ENCODE peak calls at places on chromosomes 4 and X, in six cellular contexts. Z is DMS 273 treated with DMSO at 0.1 percent for 48 hours; K is stimulated activated CD4-positive, alpha-beta T cell treated with anti-CD3 and anti-CD28 coated beads, Interleukin-4, amount 100 ng/mL, for 48 hours; A is EH; B is left colon; T is HFFc6. O is an unnamed sample.

GRCh38 chrX:139204903-139205667 is 325.5 kb upstream of the F9 start:
- DNase-seq in A (no peak), K (no peak), T (no peak), B (peak; percentile 27), Z (no peak), O (peak; percentile 84)

GRCh38 chr4:8595237-8596087 is 2.9 kb downstream of the CPZ start:
- DNase-seq in K (no peak), A (no peak), Z (no peak), T (no peak), B (peak; percentile 48), O (no peak)

GRCh38 chrX:13892856-13893255 is 76.0 kb upstream of the GPM6B start:
- DNase-seq in A (no peak), B (no peak), T (no peak), Z (no peak), K (no peak), O (no peak)

GRCh38 chrX:17613979-17614572 is 123.2 kb upstream of the SCML1 start:
- DNase-seq in Z (peak; percentile 4), A (peak; percentile 54), B (no peak), K (no peak), T (peak; percentile 30), O (no peak)

GRCh38 chr4:85402371-85402770 is 72.6 kb upstream of the ARHGAP24 start:
- DNase-seq in A (peak; percentile 53), B (no peak), K (no peak), Z (no peak), T (peak; percentile 86), O (no peak)

GRCh38 chr4:133452669-133453068 is 303.6 kb downstream of the PCDH10 start:
- DNase-seq in Z (no peak), T (no peak), B (no peak), A (no peak), K (no peak), O (no peak)

GRCh38 chr4:26083987-26084386 is 170.0 kb downstream of the SMIM20 start:
- DNase-seq in T (peak; percentile 88), A (peak; percentile 87), Z (no peak), B (no peak), K (no peak), O (peak; percentile 59)

GRCh38 chrX:18871161-18871880 is 112.6 kb downstream of the PHKA2 start:
- DNase-seq in K (no peak), A (peak; percentile 41), B (no peak), Z (no peak), T (no peak), O (no peak)

GRCh38 chr4:70829015-70829414 is 10.7 kb downstream of the GRSF1 start:
- DNase-seq in B (no peak), K (no peak), Z (no peak), T (no peak), A (no peak), O (no peak)

GRCh38 chr4:38163216-38164006 is 203.2 kb downstream of the PTTG2 start:
- DNase-seq in T (peak; percentile 71), B (no peak), Z (no peak), K (no peak), A (peak; percentile 69), O (no peak)

GRCh38 chrX:10986616-10987015 is 124.5 kb upstream of the HCCS start:
- DNase-seq in T (no peak), B (no peak), Z (no peak), K (no peak), A (peak; percentile 47), O (no peak)

GRCh38 chr4:15325987-15326386 is 101.8 kb upstream of the C1QTNF7 start:
- DNase-seq in B (no peak), K (no peak), A (no peak), Z (no peak), T (no peak), O (no peak)

GRCh38 chr4:143241892-143242291 is 57.2 kb downstream of the USP38 start:
- DNase-seq in K (no peak), T (no peak), B (no peak), Z (no peak), A (peak; percentile 19), O (no peak)

GRCh38 chr4:38233727-38234478 is 273.7 kb downstream of the PTTG2 start:
- DNase-seq in A (no peak), B (peak; percentile 42), K (no peak), T (no peak), Z (no peak), O (peak; percentile 29)

GRCh38 chr4:116016201-116016600 is 902.8 kb upstream of the NDST4 start:
- DNase-seq in Z (no peak), A (peak; percentile 38), K (no peak), T (no peak), B (no peak), O (peak; percentile 14)

GRCh38 chr4:181006509-181007290 is 1236.5 kb upstream of the TENM3 start:
- DNase-seq in B (no peak), A (no peak), T (no peak), K (no peak), Z (no peak), O (no peak)

GRCh38 chr4:42627887-42628646 is 28.8 kb downstream of the ATP8A1 start:
- DNase-seq in B (peak; percentile 45), K (no peak), A (no peak), T (no peak), Z (peak; percentile 61), O (peak; percentile 57)

GRCh38 chrX:68647156-68647957 is at the start of gene STARD8:
- DNase-seq in Z (no peak), B (no peak), K (no peak), T (peak; percentile 60), A (peak; percentile 79), O (peak; percentile 57)

GRCh38 chr4:83340692-83341343 is 6.2 kb upstream of the HPSE start:
- DNase-seq in Z (no peak), T (no peak), B (no peak), A (no peak), K (no peak), O (no peak)

GRCh38 chr4:8847764-8848163 is 23.9 kb downstream of the HMX1 start:
- DNase-seq in K (no peak), B (no peak), T (no peak), A (no peak), Z (peak; percentile 5), O (no peak)

GRCh38 chr4:182929296-182929695 is 12.1 kb upstream of the DCTD start:
- DNase-seq in T (peak; percentile 94), K (no peak), B (no peak), A (peak; percentile 98), Z (no peak), O (no peak)

GRCh38 chrX:102835504-102836146 is 101.4 kb upstream of the RAB40AL start:
- DNase-seq in A (peak; percentile 36), K (no peak), B (peak; percentile 6), Z (no peak), T (peak; percentile 16), O (no peak)

GRCh38 chrX:20263474-20263873 is 3.2 kb downstream of the RPS6KA3 start:
- DNase-seq in B (no peak), Z (no peak), A (peak; percentile 67), K (no peak), T (peak; percentile 23), O (no peak)

GRCh38 chr4:138910914-138911336 is 104.7 kb upstream of the NOCT start:
- DNase-seq in Z (no peak), T (peak; percentile 77), A (peak; percentile 75), K (no peak), B (peak; percentile 63), O (peak; percentile 56)

GRCh38 chr4:85496146-85496849 is 21.3 kb downstream of the ARHGAP24 start:
- DNase-seq in Z (no peak), A (peak; percentile 75), T (peak; percentile 58), K (no peak), B (no peak), O (no peak)

GRCh38 chrX:63417649-63418048 is 66.5 kb upstream of the SPIN4 start:
- DNase-seq in B (no peak), T (no peak), Z (no peak), K (no peak), A (no peak), O (no peak)

GRCh38 chrX:120023259-120023658 is 54.2 kb downstream of the RHOXF2B start:
- DNase-seq in T (no peak), B (no peak), Z (no peak), A (no peak), K (no peak), O (no peak)

GRCh38 chr4:38177792-38178665 is 217.8 kb downstream of the PTTG2 start:
- DNase-seq in A (no peak), B (peak; percentile 81), K (no peak), T (no peak), Z (no peak), O (peak; percentile 77)

GRCh38 chr4:146029147-146029546 is 90.5 kb upstream of the ZNF827 start:
- DNase-seq in A (peak; percentile 72), Z (no peak), T (peak; percentile 74), B (no peak), K (no peak), O (no peak)

GRCh38 chrX:104913348-104913747 is 307.1 kb downstream of the TEX13A start:
- DNase-seq in K (no peak), A (no peak), Z (no peak), T (peak; percentile 4), B (no peak), O (no peak)

GRCh38 chrX:1400049-1400448 is 8.1 kb upstream of the SLC25A6 start:
- DNase-seq in K (no peak), Z (no peak), A (no peak), B (no peak), T (no peak), O (no peak)